ENCODE peak calls at places on chromosomes 5 and 9, in five cellular contexts. U, H, I, C and B are unnamed samples.

GRCh38 chr5:77995793-77996409 is 219.8 kb upstream of the TBCA start:
- DNase-seq in U (no peak), H (no peak), I (no peak), C (no peak), B (no peak)

GRCh38 chr9:99104459-99105151 is at the start of gene TGFBR1:
- DNase-seq in U (peak; percentile 97), H (peak; percentile 99), I (peak; percentile 97), C (peak; percentile 97), B (peak; percentile 89)

GRCh38 chr5:111984044-111984443 is 227.1 kb upstream of the NREP start:
- DNase-seq in U (no peak), H (no peak), I (no peak), C (peak; percentile 92), B (peak; percentile 50)

GRCh38 chr9:73871636-73872035 is 625.5 kb upstream of the RORB start:
- DNase-seq in U (peak; percentile 28), H (no peak), I (no peak), C (no peak), B (no peak)

GRCh38 chr5:31470608-31471007 is 61.3 kb downstream of the DROSHA start:
- DNase-seq in U (no peak), H (no peak), I (no peak), C (peak; percentile 76), B (no peak)

GRCh38 chr9:126673689-126674364 is 60.1 kb downstream of the LMX1B start:
- DNase-seq in U (no peak), H (peak; percentile 80), I (peak; percentile 42), C (peak; percentile 20), B (peak; percentile 69)

GRCh38 chr9:136142859-136143214 is 24.2 kb upstream of the TMEM250 start:
- DNase-seq in U (no peak), H (no peak), I (no peak), C (no peak), B (no peak)

GRCh38 chr9:82903503-82903902 is 159.4 kb downstream of the RASEF start:
- DNase-seq in U (no peak), H (no peak), I (no peak), C (no peak), B (no peak)

GRCh38 chr5:143533978-143534763 is 130.7 kb upstream of the NR3C1 start:
- DNase-seq in U (no peak), H (no peak), I (no peak), C (no peak), B (no peak)

GRCh38 chr9:123150708-123151503 is 117.4 kb downstream of the GPR21 start:
- DNase-seq in U (no peak), H (no peak), I (no peak), C (peak; percentile 22), B (no peak)

GRCh38 chr9:76638001-76638400 is 126.2 kb upstream of the PCA3 start:
- DNase-seq in U (no peak), H (no peak), I (no peak), C (no peak), B (peak; percentile 77)

DNA sequence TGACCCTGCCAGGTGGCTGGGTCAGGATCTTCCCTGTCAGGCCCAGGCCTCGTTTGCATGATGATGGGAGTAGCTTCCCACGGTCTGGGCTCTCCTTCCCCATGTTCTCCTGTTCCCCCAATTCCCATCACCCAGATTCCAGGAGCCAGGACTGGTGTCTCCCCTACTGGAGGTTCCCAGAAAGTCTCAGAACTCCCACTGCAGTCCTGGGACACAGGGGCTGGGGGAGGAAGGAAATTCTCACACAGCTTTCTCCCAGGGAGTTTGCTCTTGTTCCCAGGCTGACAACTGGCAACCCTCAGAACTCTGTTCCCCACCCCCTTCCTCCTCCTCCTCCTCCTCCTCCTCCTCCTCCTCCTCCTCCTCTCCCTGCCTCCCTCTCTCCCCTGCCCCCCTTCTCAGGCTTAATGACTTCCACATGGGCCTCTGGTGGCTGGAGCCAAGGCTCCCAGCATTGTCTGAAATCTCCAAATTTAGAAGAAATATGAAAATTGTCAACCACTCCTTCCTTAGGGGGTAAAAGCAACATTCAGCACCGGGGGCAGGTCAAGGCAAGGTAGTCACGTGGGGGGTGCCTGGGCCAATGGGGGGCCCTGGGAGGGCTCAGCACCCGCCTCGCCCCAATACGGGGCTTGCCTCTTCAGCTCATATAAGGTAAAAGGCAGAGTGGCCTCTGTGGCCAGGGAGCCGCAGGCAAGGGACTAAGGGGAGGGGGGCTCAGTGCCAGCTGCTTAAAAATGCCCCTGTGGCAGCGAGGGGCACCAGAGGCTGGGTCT is 27.3 kb upstream of the IL17B start:
- DNase-seq in U (no peak), H (peak; percentile 21), I (no peak), C (peak; percentile 86), B (no peak)
- H3K4me2 ChIP-seq in U (no peak overlapping the region), H (no peak overlapping the region), I (peak overlapping the region; percentile 70), C (peak overlapping the region; percentile 89), B (no peak overlapping the region)

DNA sequence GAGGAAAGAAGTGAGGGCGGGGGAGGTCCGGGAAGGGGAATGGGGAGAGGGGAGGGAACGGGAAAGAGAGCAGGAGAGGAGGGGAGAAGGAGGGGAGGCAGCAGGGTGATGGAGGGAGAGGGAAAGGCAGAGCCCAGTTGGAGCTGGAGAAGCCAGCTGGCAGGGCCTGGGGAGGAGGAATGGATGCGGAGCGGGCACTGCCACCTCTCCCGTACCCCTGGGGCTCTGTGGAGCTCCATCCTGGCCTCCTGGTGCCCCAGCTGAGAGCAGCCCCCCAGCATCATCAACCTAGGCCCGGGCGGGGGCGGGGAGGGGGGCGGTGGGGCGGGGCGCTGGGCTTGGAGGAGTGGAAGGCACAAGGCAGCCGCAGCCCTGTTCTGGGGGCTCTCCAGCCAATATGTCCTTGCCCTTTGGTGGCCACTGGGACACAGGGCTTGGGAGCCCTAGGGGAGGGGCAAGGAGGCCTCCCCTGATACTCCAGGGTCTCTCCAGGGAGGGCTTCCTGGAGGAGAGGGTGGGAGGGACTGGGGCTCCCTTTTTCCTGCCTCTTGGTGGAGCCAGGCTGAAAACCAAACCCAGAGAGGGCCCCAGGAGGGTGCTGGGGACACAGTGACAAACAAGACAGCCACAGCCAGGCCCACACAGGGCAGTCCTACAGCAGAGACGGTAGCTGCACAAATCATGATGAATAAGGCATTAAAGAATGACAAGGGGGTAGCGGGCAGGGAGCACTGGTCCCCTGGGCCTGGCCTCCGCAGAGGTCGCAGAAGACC is 123.7 kb downstream of the C9orf50 start:
- DNase-seq in U (no peak), H (no peak), I (peak; percentile 80), C (peak; percentile 56), B (no peak)
- H3K27ac ChIP-seq in U (peak overlapping the region; percentile 97), H (peak overlapping the region; percentile 71), I (peak overlapping the region; percentile 94), C (peak overlapping the region; percentile 96), B (no peak overlapping the region)

GRCh38 chr5:139663207-139663606 is 15.1 kb downstream of the CXXC5 start:
- DNase-seq in U (no peak), H (no peak), I (no peak), C (no peak), B (no peak)
- H3K79me2 ChIP-seq in U (peaks cover 99% of the 10 kb centered on the region), H (peaks cover 98% of the 10 kb centered on the region), I (peaks cover 96% of the 10 kb centered on the region), C (peaks cover 82% of the 10 kb centered on the region), B (peaks cover 45% of the 10 kb centered on the region)

GRCh38 chr5:107636555-107636954 is 34.2 kb downstream of the EFNA5 start:
- DNase-seq in U (no peak), H (no peak), I (peak; percentile 16), C (no peak), B (no peak)

GRCh38 chr5:107635276-107635675 is 35.5 kb downstream of the EFNA5 start:
- DNase-seq in U (no peak), H (no peak), I (no peak), C (no peak), B (no peak)

GRCh38 chr5:107631805-107632362 is 38.9 kb downstream of the EFNA5 start:
- DNase-seq in U (no peak), H (no peak), I (no peak), C (no peak), B (no peak)

GRCh38 chr5:107630184-107630583 is 40.6 kb downstream of the EFNA5 start:
- DNase-seq in U (no peak), H (no peak), I (no peak), C (no peak), B (no peak)

DNA sequence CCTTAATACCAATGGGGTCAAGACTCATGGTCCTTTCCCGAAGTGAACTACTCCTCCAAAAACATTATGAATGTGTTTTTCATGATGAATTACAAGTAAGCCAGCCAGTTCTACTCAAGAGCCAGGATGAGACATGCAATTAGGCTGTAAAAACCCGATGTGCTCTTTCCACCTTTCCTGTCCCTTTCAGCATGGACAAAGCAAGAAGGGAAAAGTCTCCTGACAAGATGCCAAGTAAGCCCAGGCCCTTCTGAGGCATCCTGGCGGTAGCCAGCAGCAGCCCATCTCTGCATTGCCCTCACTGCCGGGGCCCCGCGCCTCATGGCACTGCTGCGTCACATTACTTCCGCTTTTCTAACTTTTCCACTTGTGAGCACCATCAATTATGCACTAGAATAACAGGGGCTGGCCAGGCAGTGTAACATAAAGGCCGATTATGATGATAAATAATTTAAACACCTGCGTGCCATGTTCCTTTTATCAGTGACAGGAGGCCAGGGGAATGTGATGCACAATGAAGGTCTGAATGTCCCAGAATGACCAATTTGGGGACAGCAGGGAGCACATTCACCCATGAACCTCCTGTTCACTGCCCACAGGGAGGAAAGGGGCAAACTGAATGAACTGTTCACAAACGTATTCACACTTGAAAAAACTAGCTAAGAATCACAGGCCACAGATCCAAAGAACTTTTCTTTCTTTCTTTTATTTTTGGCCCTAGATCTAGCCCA is 37.4 kb downstream of the EFNA5 start:
- DNase-seq in U (no peak), H (peak; percentile 60), I (no peak), C (peak; percentile 12), B (no peak)
- H3K4me2 ChIP-seq in U (no peak overlapping the region), H (peak overlapping the region; percentile 55), I (no peak overlapping the region), C (no peak overlapping the region), B (no peak overlapping the region)

DNA sequence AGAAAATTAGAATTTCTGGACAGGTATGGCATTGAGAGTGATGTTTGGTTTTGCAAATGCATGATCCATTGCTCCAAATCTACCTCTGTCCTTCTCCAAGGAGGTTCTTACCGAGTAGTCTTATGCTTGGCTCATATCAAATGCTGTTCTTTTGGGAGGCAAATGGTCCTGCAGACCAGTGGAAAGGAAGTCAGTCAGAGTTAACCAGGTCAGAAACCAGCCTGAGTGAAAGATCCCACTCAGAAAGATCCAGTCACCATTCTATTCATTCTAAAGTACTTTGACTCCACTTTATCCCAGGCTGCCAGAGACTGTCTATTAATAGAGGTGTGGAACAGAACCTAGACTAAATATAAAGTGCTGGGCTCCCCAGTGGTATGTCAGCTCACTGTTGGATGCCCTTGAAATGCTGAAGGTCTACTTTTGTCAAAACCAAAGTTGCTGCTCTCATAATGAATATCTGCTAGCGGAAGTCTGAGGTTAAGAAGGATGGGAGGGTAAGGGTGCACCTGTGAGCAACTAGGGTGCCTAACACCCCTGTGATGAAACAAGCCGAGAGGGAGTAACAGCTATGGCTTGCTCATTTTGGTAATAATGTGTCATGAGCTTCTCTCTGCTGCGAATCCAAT is 302.2 kb downstream of the ZNF608 start:
- DNase-seq in U (no peak), H (no peak), I (no peak), C (no peak), B (no peak)
- H3K27ac ChIP-seq in U (no peak overlapping the region), H (no peak overlapping the region), I (no peak overlapping the region), C (no peak overlapping the region), B (no peak overlapping the region)

DNA sequence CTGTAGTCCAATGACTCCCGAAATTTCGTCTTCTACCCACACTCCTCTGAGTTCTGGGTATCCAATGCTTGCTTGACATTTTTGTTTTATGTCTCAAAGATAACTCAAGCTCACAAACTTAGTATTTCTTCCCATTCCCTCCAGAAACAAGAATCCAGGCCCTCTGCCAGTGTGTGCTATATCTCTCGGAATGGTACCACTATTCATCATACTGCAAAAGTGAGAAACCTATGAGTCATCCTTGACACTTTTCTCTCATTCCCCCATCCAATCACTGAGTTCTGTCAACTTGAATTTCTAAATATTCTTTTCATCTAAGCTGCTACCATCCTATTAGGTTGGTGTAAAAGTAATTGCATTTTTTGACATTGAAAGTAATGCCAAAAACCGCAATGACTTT is 9.8 kb downstream of the SLC12A2 start:
- DNase-seq in U (no peak), H (no peak), I (no peak), C (peak; percentile 25), B (no peak)
- H3K79me2 ChIP-seq in U (no peaks in the 10 kb centered on the region), H (peaks cover 30% of the 10 kb centered on the region), I (peaks cover 96% of the 10 kb centered on the region), C (peaks cover 43% of the 10 kb centered on the region), B (peaks cover 71% of the 10 kb centered on the region)

GRCh38 chr9:127792417-127793031 is 6.7 kb downstream of the CDK9 start:
- DNase-seq in U (no peak), H (no peak), I (no peak), C (no peak), B (no peak)
- H3K4me2 ChIP-seq in U (no peak overlapping the region), H (no peak overlapping the region), I (no peak overlapping the region), C (no peak overlapping the region), B (no peak overlapping the region)